ENCODE peak calls at places on chromosomes 16 and 17, in five cellular contexts. One of them, this sample, is unnamed.

GRCh38 chr16:4593069-4593468 is 21.6 kb downstream of the UBALD1 start:
- DNase-seq in A549: no peak
- DNase-seq in AG04449: no peak
- DNase-seq in OCI-LY7: no peak
- DNase-seq in A172: no peak
- DNase-seq in this sample: no peak

GRCh38 chr16:86734559-86735480 is 156.5 kb downstream of the FOXL1 start:
- DNase-seq in A549: no peak
- DNase-seq in AG04449: no peak
- DNase-seq in OCI-LY7: no peak
- DNase-seq in A172: no peak
- DNase-seq in this sample: no peak

GRCh38 chr17:5840811-5841446 is 229.2 kb upstream of the WSCD1 start:
- DNase-seq in A549: no peak
- DNase-seq in AG04449: no peak
- DNase-seq in OCI-LY7: no peak
- DNase-seq in A172: no peak
- DNase-seq in this sample: no peak

GRCh38 chr17:21463779-21464407 is 87.7 kb downstream of the KCNJ12 start:
- DNase-seq in A549: no peak
- DNase-seq in AG04449: no peak
- DNase-seq in OCI-LY7: no peak
- DNase-seq in A172: no peak
- DNase-seq in this sample: no peak

GRCh38 chr17:46930083-46930482 is 7.1 kb downstream of the GOSR2 start:
- DNase-seq in A549: no peak
- DNase-seq in AG04449: no peak
- DNase-seq in OCI-LY7: no peak
- DNase-seq in A172: no peak
- DNase-seq in this sample: no peak

GRCh38 chr16:71811261-71811803 is 2.7 kb upstream of the AP1G1 start:
- DNase-seq in A549: no peak
- DNase-seq in AG04449: no peak
- DNase-seq in OCI-LY7: no peak
- DNase-seq in A172: no peak
- DNase-seq in this sample: no peak

GRCh38 chr17:19703776-19704371 is 12.5 kb downstream of the SLC47A2 start:
- DNase-seq in A549: no peak
- DNase-seq in AG04449: no peak
- DNase-seq in OCI-LY7: no peak
- DNase-seq in A172: peak; percentile 59
- DNase-seq in this sample: no peak

GRCh38 chr17:80414803-80415625 is at the start of gene ENDOV:
- DNase-seq in A549: peak; percentile 99
- DNase-seq in AG04449: peak; percentile 61
- DNase-seq in OCI-LY7: peak; percentile 97
- DNase-seq in A172: peak; percentile 90
- DNase-seq in this sample: peak; percentile 87

GRCh38 chr16:29170393-29171239 is 185.8 kb downstream of the LAT start:
- DNase-seq in A549: no peak
- DNase-seq in AG04449: no peak
- DNase-seq in OCI-LY7: no peak
- DNase-seq in A172: no peak
- DNase-seq in this sample: no peak

GRCh38 chr16:2498531-2499253 is 15.1 kb upstream of the ATP6V0C start:
- DNase-seq in A549: no peak
- DNase-seq in AG04449: no peak
- DNase-seq in OCI-LY7: no peak
- DNase-seq in A172: no peak
- DNase-seq in this sample: no peak

GRCh38 chr16:84137287-84137686 is 7.7 kb downstream of the HSDL1 start:
- DNase-seq in A549: no peak
- DNase-seq in AG04449: no peak
- DNase-seq in OCI-LY7: no peak
- DNase-seq in A172: no peak
- DNase-seq in this sample: no peak

GRCh38 chr17:1894753-1895339 is 65.0 kb downstream of the RPA1 start:
- DNase-seq in A549: no peak
- DNase-seq in AG04449: no peak
- DNase-seq in OCI-LY7: no peak
- DNase-seq in A172: no peak
- DNase-seq in this sample: no peak

GRCh38 chr16:48420437-48420836 is 35.2 kb upstream of the SIAH1 start:
- DNase-seq in A549: no peak
- DNase-seq in AG04449: no peak
- DNase-seq in OCI-LY7: no peak
- DNase-seq in A172: no peak
- DNase-seq in this sample: no peak

GRCh38 chr17:34241062-34241461 is 14.0 kb upstream of the CCL2 start:
- DNase-seq in A549: no peak
- DNase-seq in AG04449: no peak
- DNase-seq in OCI-LY7: no peak
- DNase-seq in A172: no peak
- DNase-seq in this sample: no peak

GRCh38 chr17:6098466-6099180 is 28.4 kb downstream of the WSCD1 start:
- DNase-seq in A549: no peak
- DNase-seq in AG04449: no peak
- DNase-seq in OCI-LY7: no peak
- DNase-seq in A172: no peak
- DNase-seq in this sample: no peak

This sample was measured in SW480.